ENCODE peak calls at places on chromosomes 6 and 20, in five cellular contexts. J is sigmoid colon; F is transverse colon; X is CD4-positive, CD25-positive, alpha-beta regulatory T cell; A is neuronal stem cell. T is an unnamed sample.
A peak's percentile ranks its signal among the peaks of the same experiment; 100 is the strongest.

GRCh38 chr6:89313006-89313405 is 2.1 kb downstream of the GABRR2 start:
- DNase-seq in J (no peak), F (no peak), X (no peak), A (no peak), T (no peak)

GRCh38 chr20:58706150-58706892 is 13.7 kb downstream of the NPEPL1 start:
- DNase-seq in J (peak; percentile 54), F (peak; percentile 3), X (no peak), A (no peak), T (no peak)

GRCh38 chr6:127069659-127070279 is 48.7 kb upstream of the RSPO3 start:
- DNase-seq in J (no peak), F (no peak), X (no peak), A (peak; percentile 15), T (no peak)

GRCh38 chr6:376823-377571 is 14.6 kb upstream of the IRF4 start:
- DNase-seq in J (no peak), F (no peak), X (no peak), A (no peak), T (no peak)

GRCh38 chr20:33839591-33839990 is 28.4 kb downstream of the CHMP4B start:
- DNase-seq in J (no peak), F (peak; percentile 58), X (no peak), A (no peak), T (no peak)

GRCh38 chr6:37354526-37355384 is 972 bp downstream of the RNF8 start:
- DNase-seq in J (peak; percentile 62), F (peak; percentile 46), X (no peak), A (peak; percentile 8), T (peak; percentile 57)

GRCh38 chr6:118799826-118800225 is 94.1 kb upstream of the ASF1A start:
- DNase-seq in J (no peak), F (no peak), X (no peak), A (no peak), T (no peak)

GRCh38 chr6:110608151-110608550 is 131.7 kb upstream of the SLC22A16 start:
- DNase-seq in J (no peak), F (no peak), X (no peak), A (no peak), T (no peak)

GRCh38 chr6:97282238-97282725 is 734 bp downstream of the MMS22L start:
- DNase-seq in J (no peak), F (no peak), X (no peak), A (peak; percentile 15), T (no peak)

GRCh38 chr6:131572686-131573415 is at the start of gene ARG1:
- DNase-seq in J (no peak), F (no peak), X (no peak), A (no peak), T (no peak)

GRCh38 chr6:155317186-155317585 is 2.9 kb upstream of the TFB1M start:
- DNase-seq in J (no peak), F (no peak), X (no peak), A (no peak), T (no peak)

GRCh38 chr6:38776515-38776914 is 61.4 kb downstream of the DNAH8 start:
- DNase-seq in J (no peak), F (no peak), X (no peak), A (no peak), T (no peak)